ENCODE peak calls at places on chromosomes 12 and 14, in six cellular contexts. Y is upper lobe of right lung, E is hepatocyte, T is aorta, S is left ventricle myocardium inferior, U is psoas muscle. G is an unnamed sample. For H3K4me1, the result is how much of the 10 kb centered on the place peaks cover.

GRCh38 chr12:130102266-130102665 is 60.0 kb upstream of the FZD10 start:
- DNase-seq in Y (no peak), E (no peak), T (no peak), S (no peak), U (no peak), G (no peak)

GRCh38 chr12:122064780-122065588 is 13.6 kb upstream of the MLXIP start:
- DNase-seq in Y (no peak), E (peak), T (no peak), S (peak), U (peak), G (no peak)

GRCh38 chr12:11827096-11827841 is 177.8 kb downstream of the ETV6 start:
- DNase-seq in Y (no peak), E (peak), T (no peak), S (no peak), U (no peak), G (no peak)

GRCh38 chr14:101408077-101408831 is 153.0 kb upstream of the DIO3 start:
- DNase-seq in Y (no peak), E (no peak), T (no peak), S (no peak), U (no peak), G (no peak)

GRCh38 chr12:117882181-117882580 is 86.6 kb downstream of the KSR2 start:
- DNase-seq in Y (no peak), E (no peak), T (no peak), S (no peak), U (no peak), G (no peak)

GRCh38 chr12:120996133-120996746 is 17.9 kb downstream of the HNF1A start:
- DNase-seq in Y (no peak), E (no peak), T (peak), S (no peak), U (no peak), G (no peak)

GRCh38 chr12:119020377-119021360 is 39.3 kb downstream of the SRRM4 start:
- DNase-seq in Y (peak), E (peak), T (no peak), S (peak), U (no peak), G (no peak)

GRCh38 chr14:49769171-49769570 is 1.2 kb downstream of the KLHDC2 start:
- DNase-seq in Y (no peak), E (no peak), T (no peak), S (no peak), U (no peak), G (no peak)

GRCh38 chr12:30985814-30986452 is 59.4 kb downstream of the TSPAN11 start:
- DNase-seq in Y (peak), E (peak), T (no peak), S (peak), U (no peak), G (no peak)

GRCh38 chr12:99154983-99155336 is 492.6 kb upstream of the GARIN6 start:
- DNase-seq in Y (no peak), E (no peak), T (no peak), S (no peak), U (no peak), G (no peak)

GRCh38 chr12:65171870-65172269 is 2.5 kb downstream of the LEMD3 start:
- DNase-seq in Y (no peak), E (peak), T (no peak), S (no peak), U (no peak), G (no peak)

GRCh38 chr12:16243487-16244412 is 33.7 kb downstream of the SLC15A5 start:
- DNase-seq in Y (no peak), E (no peak), T (no peak), S (no peak), U (no peak), G (no peak)

GRCh38 chr12:16241346-16241745 is 36.1 kb downstream of the SLC15A5 start:
- DNase-seq in Y (no peak), E (no peak), T (no peak), S (no peak), U (no peak), G (no peak)

GRCh38 chr12:16246264-16246663 is 31.2 kb downstream of the SLC15A5 start:
- DNase-seq in Y (no peak), E (no peak), T (no peak), S (no peak), U (no peak), G (no peak)

GRCh38 chr12:16245199-16245598 is 32.3 kb downstream of the SLC15A5 start:
- DNase-seq in Y (no peak), E (peak), T (no peak), S (no peak), U (no peak), G (no peak)
- H3K4me3 ChIP-seq in Y (no peak), E (no peak), T (no peak), S (no peak), U (no peak), G (no peak)

GRCh38 chr14:68701001-68701741 is 91.7 kb downstream of the ZFP36L1 start:
- DNase-seq in Y (no peak), E (no peak), T (no peak), S (no peak), U (no peak), G (peak)

GRCh38 chr14:68704736-68705720 is 87.8 kb downstream of the ZFP36L1 start:
- DNase-seq in Y (no peak), E (no peak), T (no peak), S (no peak), U (no peak), G (peak)

GRCh38 chr14:68702105-68702504 is 90.8 kb downstream of the ZFP36L1 start:
- DNase-seq in Y (no peak), E (no peak), T (no peak), S (no peak), U (no peak), G (no peak)

GRCh38 chr14:68702578-68702977 is 90.3 kb downstream of the ZFP36L1 start:
- DNase-seq in Y (no peak), E (no peak), T (no peak), S (no peak), U (no peak), G (no peak)

DNA sequence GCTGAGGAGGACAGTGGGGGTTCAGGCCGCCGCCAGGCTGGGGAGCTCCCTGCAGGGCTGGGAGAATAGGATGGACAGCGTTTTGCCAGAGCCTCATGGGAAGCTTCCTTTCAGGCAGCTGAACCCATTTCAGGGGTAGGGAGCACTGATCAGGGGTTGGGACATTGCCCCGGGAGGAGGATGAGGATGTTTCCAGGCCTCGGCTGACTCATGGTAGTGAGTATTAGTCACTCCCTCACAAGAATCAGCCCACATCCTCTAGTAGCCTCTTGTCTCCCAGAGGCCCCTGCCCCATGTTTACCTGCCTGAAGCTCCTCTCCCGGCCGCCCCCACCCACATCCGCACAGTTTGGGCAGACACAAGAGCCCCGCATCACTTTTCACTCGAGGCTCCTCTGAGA is 89.8 kb downstream of the ZFP36L1 start:
- DNase-seq in Y (no peak), E (no peak), T (no peak), S (no peak), U (no peak), G (no peak)
- H3K4me1 ChIP-seq in Y (under half), E (under half), T (under half), S (under half), U (under half), G (half or more)

GRCh38 chr12:111405149-111405855 is 421 bp upstream of the SH2B3 start:
- DNase-seq in Y (peak), E (peak), T (peak), S (peak), U (peak), G (peak)
- H3K4me3 ChIP-seq in Y (peak), E (peak), T (peak), S (peak), U (peak), G (peak)

GRCh38 chr14:68174446-68174845 is 354.9 kb downstream of the RAD51B start:
- DNase-seq in Y (no peak), E (no peak), T (no peak), S (no peak), U (no peak), G (no peak)

GRCh38 chr14:68176687-68177086 is 357.1 kb downstream of the RAD51B start:
- DNase-seq in Y (no peak), E (no peak), T (no peak), S (no peak), U (no peak), G (no peak)

GRCh38 chr14:68181395-68182326 is 362.1 kb downstream of the RAD51B start:
- DNase-seq in Y (no peak), E (no peak), T (no peak), S (no peak), U (no peak), G (no peak)

GRCh38 chr14:68177728-68178127 is 358.1 kb downstream of the RAD51B start:
- DNase-seq in Y (no peak), E (no peak), T (no peak), S (no peak), U (no peak), G (no peak)

DNA sequence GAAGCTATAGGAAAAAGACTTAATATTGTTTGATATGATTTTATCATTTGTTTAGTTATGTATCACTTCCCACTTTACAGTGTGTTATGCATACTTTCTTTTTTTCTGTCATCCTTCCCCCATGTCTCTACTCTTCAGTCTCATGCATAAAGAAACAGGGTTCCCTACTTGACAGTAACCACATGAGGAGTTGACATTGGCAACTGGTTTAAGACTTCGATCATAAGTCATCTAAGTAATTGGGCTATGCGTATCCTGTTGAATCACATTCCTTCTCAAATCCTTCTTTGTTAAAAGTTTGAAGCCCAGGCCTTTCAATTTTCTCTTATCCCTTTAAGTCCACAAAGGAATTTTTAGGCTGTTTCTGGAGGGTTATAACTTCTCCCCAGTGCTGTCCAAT is 358.7 kb downstream of the RAD51B start:
- DNase-seq in Y (no peak), E (no peak), T (no peak), S (no peak), U (no peak), G (no peak)
- H3K4me1 ChIP-seq in Y (under half), E (half or more), T (under half), S (under half), U (under half), G (under half)

GRCh38 chr14:99736600-99737371 is 52.7 kb downstream of the CYP46A1 start:
- DNase-seq in Y (peak), E (peak), T (peak), S (peak), U (no peak), G (no peak)
- H3K4me3 ChIP-seq in Y (no peak), E (no peak), T (no peak), S (peak), U (peak), G (no peak)

GRCh38 chr14:69673578-69674305 is 62.3 kb downstream of the SUSD6 start:
- DNase-seq in Y (no peak), E (no peak), T (no peak), S (no peak), U (no peak), G (no peak)
- H3K4me1 ChIP-seq in Y (half or more), E (under half), T (under half), S (half or more), U (half or more), G (half or more)

GRCh38 chr14:73714656-73715081 is 485 bp upstream of the PNMA1 start:
- DNase-seq in Y (no peak), E (no peak), T (no peak), S (no peak), U (no peak), G (no peak)
- H3K4me3 ChIP-seq in Y (peak), E (peak), T (no peak), S (peak), U (peak), G (peak)

GRCh38 chr12:2261708-2262107 is 208.9 kb downstream of the CACNA1C start:
- DNase-seq in Y (no peak), E (no peak), T (no peak), S (no peak), U (no peak), G (no peak)
- H3K4me1 ChIP-seq in Y (under half), E (under half), T (under half), S (half or more), U (under half), G (under half)

GRCh38 chr12:133156125-133156690 is 25.1 kb upstream of the ZNF268 start:
- DNase-seq in Y (no peak), E (no peak), T (no peak), S (no peak), U (no peak), G (no peak)
- H3K4me3 ChIP-seq in Y (no peak), E (no peak), T (peak), S (no peak), U (no peak), G (no peak)

G was measured in suprapubic skin.